ENCODE peak calls at places on chromosomes 1 and 21, in seven cellular contexts. F is HL-60, H is cardiac muscle cell, Z is neural progenitor cell, A is bronchial epithelial cell, L is astrocyte, S is SJSA1. T is an unnamed sample. For H3K27me3, the result is how much of the 10 kb centered on the place peaks cover.

GRCh38 chr1:67545364-67545763 is 115.2 kb upstream of the SERBP1 start:
- DNase-seq in F (no peak), L (no peak), S (no peak), H (no peak), A (no peak), Z (no peak), T (no peak)

GRCh38 chr1:202165267-202165941 is 5.0 kb upstream of the PTPN7 start:
- DNase-seq in H (no peak), A (no peak), F (no peak), S (no peak), Z (no peak), L (no peak), T (no peak)

GRCh38 chr1:41282679-41283317 is 40.7 kb upstream of the SCMH1 start:
- DNase-seq in H (peak), Z (peak), L (peak), A (peak), S (no peak), F (no peak), T (peak)

GRCh38 chr1:234958702-234959649 is 169.7 kb downstream of the TOMM20 start:
- DNase-seq in A (no peak), S (peak), Z (no peak), H (no peak), L (no peak), F (peak), T (no peak)

GRCh38 chr1:24888061-24888970 is 41.8 kb downstream of the RUNX3 start:
- DNase-seq in L (no peak), A (no peak), H (no peak), Z (no peak), S (peak), F (no peak), T (no peak)

GRCh38 chr21:33019885-33020557 is 5.7 kb upstream of the OLIG2 start:
- DNase-seq in A (no peak), S (no peak), H (no peak), Z (peak), F (no peak), L (no peak), T (no peak)

GRCh38 chr1:226135059-226135651 is 51.4 kb downstream of the ACBD3 start:
- DNase-seq in Z (no peak), F (no peak), L (peak), H (no peak), S (no peak), A (peak), T (no peak)

GRCh38 chr1:185292237-185292636 is 24.8 kb downstream of the IVNS1ABP start:
- DNase-seq in S (no peak), Z (no peak), F (no peak), A (no peak), L (no peak), H (no peak), T (no peak)

GRCh38 chr1:182839209-182840065 is at the start of gene DHX9:
- DNase-seq in L (peak), H (peak), Z (peak), A (peak), S (peak), F (peak), T (peak)

GRCh38 chr1:29599826-29600225 is 363.5 kb downstream of the PTPRU start:
- DNase-seq in L (no peak), A (no peak), H (no peak), F (no peak), S (no peak), Z (no peak), T (no peak)

GRCh38 chr1:112508242-112509004 is at the start of gene WNT2B:
- DNase-seq in H (peak), S (no peak), A (no peak), L (no peak), Z (peak), F (peak), T (peak)

GRCh38 chr1:214233856-214234634 is 46.9 kb upstream of the SMYD2 start:
- DNase-seq in H (no peak), S (no peak), A (no peak), Z (no peak), L (no peak), F (no peak), T (no peak)

GRCh38 chr21:45613881-45614280 is 29.6 kb upstream of the PCBP3 start:
- DNase-seq in A (no peak), S (no peak), H (no peak), L (no peak), F (no peak), Z (no peak), T (no peak)

GRCh38 chr1:229432905-229433304 is 989 bp downstream of the ACTA1 start:
- DNase-seq in F (no peak), S (no peak), L (no peak), A (no peak), Z (no peak), H (no peak), T (no peak)

GRCh38 chr1:107444302-107444701 is 303.5 kb downstream of the NTNG1 start:
- DNase-seq in Z (no peak), L (no peak), H (no peak), A (no peak), F (no peak), S (no peak), T (no peak)

GRCh38 chr21:42409366-42409765 is 5.7 kb downstream of the UBASH3A start:
- DNase-seq in F (no peak), H (no peak), L (no peak), S (no peak), A (no peak), Z (no peak), T (no peak)
- H3K27me3 ChIP-seq in F (under half), H (under half), L (under half), S (under half), A (under half), Z (under half), T (under half)

DNA sequence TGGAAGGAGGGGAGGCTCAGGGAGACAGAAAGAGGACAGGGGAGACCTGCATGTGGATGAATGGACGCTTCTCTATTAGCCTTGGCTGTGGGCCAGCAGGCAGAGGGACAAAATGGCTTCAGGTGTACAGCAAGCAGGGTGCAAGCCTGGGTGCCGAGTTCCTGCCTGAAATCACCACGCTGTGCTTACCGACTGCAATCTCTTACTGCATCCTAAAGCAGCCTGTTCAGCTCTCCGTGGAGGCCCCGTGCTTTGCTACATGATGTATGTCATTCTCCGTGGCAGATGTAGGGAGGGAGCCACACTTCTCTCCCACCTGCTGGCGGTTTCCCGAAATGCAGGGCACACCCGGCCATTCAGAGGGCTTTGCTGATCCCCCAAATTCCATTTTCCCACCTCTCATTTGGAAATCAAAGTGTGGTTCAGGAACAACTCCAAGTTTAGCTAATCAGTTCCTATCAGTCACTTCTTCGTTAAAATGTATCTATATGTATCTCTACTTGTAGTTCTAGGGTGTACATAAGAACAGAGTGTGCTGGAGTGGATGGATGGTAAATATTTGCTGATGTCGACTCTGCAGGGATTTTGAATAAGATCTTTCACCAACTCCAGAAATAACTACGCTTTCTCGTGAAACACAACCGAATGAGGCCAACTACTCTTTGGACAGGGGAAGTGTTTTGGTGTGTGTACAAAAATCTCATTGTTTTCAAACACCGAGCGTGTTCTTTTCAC is 122.3 kb upstream of the BACE2 start:
- DNase-seq in S (no peak), Z (peak), L (no peak), F (no peak), H (peak), A (peak), T (no peak)
- H3K27me3 ChIP-seq in S (under half), Z (under half), L (under half), F (under half), H (under half), A (under half), T (under half)

GRCh38 chr1:231216515-231216914 is 24.5 kb upstream of the GNPAT start:
- DNase-seq in H (no peak), F (no peak), A (peak), L (no peak), Z (no peak), S (no peak), T (no peak)

GRCh38 chr1:231214918-231215675 is 25.9 kb upstream of the GNPAT start:
- DNase-seq in A (no peak), L (no peak), F (no peak), S (no peak), Z (no peak), H (no peak), T (no peak)

GRCh38 chr1:231211005-231211857 is 29.8 kb upstream of the GNPAT start:
- DNase-seq in F (peak), A (peak), H (peak), S (peak), Z (peak), L (no peak), T (peak)

GRCh38 chr1:231215676-231216385 is 25.2 kb upstream of the GNPAT start:
- DNase-seq in S (no peak), F (no peak), Z (no peak), A (no peak), L (no peak), H (no peak), T (no peak)

GRCh38 chr1:231213831-231214573 is 27.0 kb upstream of the GNPAT start:
- DNase-seq in Z (no peak), L (no peak), A (no peak), S (no peak), H (no peak), F (no peak), T (no peak)
- H3K27me3 ChIP-seq in Z (half or more), L (under half), A (under half), S (under half), H (half or more), F (under half), T (under half)

GRCh38 chr1:70667771-70668170 is 256.7 kb downstream of the CTH start:
- DNase-seq in A (no peak), L (no peak), S (no peak), Z (no peak), F (no peak), H (no peak), T (no peak)
- H3K27me3 ChIP-seq in A (under half), L (under half), S (under half), Z (under half), F (under half), H (under half), T (under half)

GRCh38 chr21:37939838-37940237 is 23.6 kb upstream of the KCNJ6 start:
- DNase-seq in S (no peak), Z (no peak), F (no peak), H (no peak), L (no peak), A (no peak), T (no peak)
- H3K27me3 ChIP-seq in S (under half), Z (under half), F (under half), H (under half), L (under half), A (under half), T (under half)

GRCh38 chr1:34866762-34867109 is 7.2 kb upstream of the SMIM12 start:
- DNase-seq in L (no peak), H (no peak), S (no peak), Z (no peak), F (no peak), A (no peak), T (no peak)

GRCh38 chr1:34869754-34870153 is 10.2 kb upstream of the SMIM12 start:
- DNase-seq in H (no peak), S (no peak), F (no peak), L (no peak), Z (no peak), A (no peak), T (no peak)

GRCh38 chr1:34867421-34867820 is 7.9 kb upstream of the SMIM12 start:
- DNase-seq in F (no peak), Z (no peak), S (no peak), A (no peak), L (no peak), H (no peak), T (no peak)

GRCh38 chr1:34870395-34870794 is 10.8 kb upstream of the SMIM12 start:
- DNase-seq in A (no peak), L (no peak), F (no peak), H (no peak), S (no peak), Z (peak), T (no peak)

DNA sequence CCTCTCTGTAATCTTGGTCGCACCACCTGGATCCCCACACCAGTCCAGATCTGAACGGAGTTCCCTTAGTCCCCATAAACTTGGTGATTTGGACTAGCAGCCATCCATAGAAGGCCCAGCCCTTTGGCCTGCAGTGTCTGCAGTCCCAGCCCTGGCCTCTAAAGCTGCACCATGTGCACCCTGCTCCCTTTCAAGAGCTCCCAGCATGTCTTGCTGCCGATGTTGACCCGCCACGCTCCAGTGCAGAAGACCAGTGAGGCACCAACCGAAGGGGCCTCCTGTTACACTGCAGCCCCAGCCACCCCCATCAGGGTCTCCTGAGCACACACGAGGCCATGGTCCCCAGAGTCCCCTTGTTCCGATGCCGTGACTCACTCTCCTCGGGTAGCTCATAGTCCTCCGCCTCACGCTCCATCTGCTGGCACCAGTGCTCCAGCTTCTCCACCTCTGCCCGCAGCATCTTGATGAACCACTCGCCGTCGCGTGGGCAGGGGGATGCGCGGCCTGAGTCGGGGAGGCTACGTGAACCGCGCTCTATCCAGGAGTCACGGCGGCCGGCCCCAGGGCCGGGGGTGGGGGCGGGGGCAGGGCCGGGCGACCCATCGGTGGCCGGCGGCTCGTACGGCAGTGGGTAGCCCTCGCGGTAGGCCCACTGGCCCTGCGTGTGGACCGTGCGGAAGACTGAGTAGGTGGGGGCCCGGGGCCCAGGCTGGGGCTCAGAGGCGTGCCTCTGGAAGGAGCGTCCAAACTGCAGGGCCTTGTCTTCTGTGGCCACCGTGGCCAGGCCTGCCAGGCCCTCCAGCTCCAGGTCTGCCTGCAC is 8.9 kb upstream of the SMIM12 start:
- DNase-seq in A (no peak), Z (no peak), F (no peak), H (no peak), S (no peak), L (no peak), T (no peak)
- H3K27me3 ChIP-seq in A (under half), Z (half or more), F (under half), H (under half), S (under half), L (under half), T (half or more)

GRCh38 chr1:203306970-203307541 is 1.7 kb downstream of the BTG2 start:
- DNase-seq in H (no peak), Z (peak), L (peak), F (no peak), A (no peak), S (no peak), T (no peak)

GRCh38 chr1:203306089-203306969 is 1.0 kb downstream of the BTG2 start:
- DNase-seq in Z (peak), H (peak), S (peak), F (peak), A (peak), L (peak), T (peak)

GRCh38 chr1:203305809-203306088 is 430 bp downstream of the BTG2 start:
- DNase-seq in F (no peak), L (no peak), H (no peak), A (no peak), Z (no peak), S (no peak), T (no peak)

GRCh38 chr1:203304391-203304918 is 864 bp upstream of the BTG2 start:
- DNase-seq in A (no peak), F (no peak), H (no peak), S (no peak), L (no peak), Z (no peak), T (no peak)

GRCh38 chr1:203304919-203305808 is at the start of gene BTG2:
- DNase-seq in A (peak), S (peak), L (peak), Z (peak), F (peak), H (peak), T (peak)
- H3K27me3 ChIP-seq in A (under half), S (under half), L (under half), Z (half or more), F (under half), H (under half), T (under half)

T was measured in PC-9.